ENCODE peak calls at places on chromosomes 12 and 14, in nine cellular contexts. P is HS-5, G is neuronal stem cell, D is Kasumi-1, A is AG09319, K is tibial nerve, T is Right ventricle myocardium superior, J is RCC 7860, C is cerebellar cortex. U is an unnamed sample.

GRCh38 chr12:111597731-111598636 is 1.1 kb downstream of the ATXN2 start:
- DNase-seq in P (no peak), G (peak; percentile 45), D (peak; percentile 64), A (no peak), K (no peak), T (peak; percentile 64), J (no peak), C (peak; percentile 37), U (no peak)

GRCh38 chr12:125075-125474 is 58.5 kb downstream of the IQSEC3 start:
- DNase-seq in P (no peak), G (no peak), D (no peak), A (no peak), K (no peak), T (no peak), J (no peak), C (no peak), U (no peak)

GRCh38 chr14:54893151-54893760 is 9.4 kb downstream of the GCH1 start:
- DNase-seq in P (no peak), G (no peak), D (peak; percentile 57), A (no peak), K (no peak), T (no peak), J (peak; percentile 41), C (peak; percentile 55), U (no peak)

GRCh38 chr12:19761465-19761864 is 322.2 kb downstream of the AEBP2 start:
- DNase-seq in P (no peak), G (no peak), D (peak; percentile 93), A (no peak), K (no peak), T (no peak), J (no peak), C (no peak), U (no peak)

GRCh38 chr12:77299910-77300772 is 234.8 kb upstream of the E2F7 start:
- DNase-seq in P (peak; percentile 78), G (no peak), D (no peak), A (peak; percentile 15), K (no peak), T (no peak), J (peak; percentile 92), C (no peak), U (no peak)

GRCh38 chr12:101792046-101792931 is 38.5 kb downstream of the GNPTAB start:
- DNase-seq in P (no peak), G (no peak), D (peak; percentile 47), A (no peak), K (no peak), T (no peak), J (no peak), C (peak; percentile 32), U (no peak)

GRCh38 chr12:46788247-46788887 is 37.4 kb downstream of the SLC38A4 start:
- DNase-seq in P (no peak), G (no peak), D (no peak), A (no peak), K (no peak), T (no peak), J (no peak), C (no peak), U (no peak)

GRCh38 chr14:50529288-50530179 is 2.8 kb downstream of the MAP4K5 start:
- DNase-seq in P (no peak), G (no peak), D (no peak), A (no peak), K (no peak), T (no peak), J (no peak), C (no peak), U (no peak)

GRCh38 chr12:119365451-119365850 is 30.9 kb downstream of the CCDC60 start:
- DNase-seq in P (no peak), G (no peak), D (no peak), A (no peak), K (no peak), T (no peak), J (no peak), C (no peak), U (no peak)

GRCh38 chr14:74936151-74936550 is 13.1 kb upstream of the RPS6KL1 start:
- DNase-seq in P (no peak), G (no peak), D (no peak), A (no peak), K (no peak), T (no peak), J (no peak), C (no peak), U (no peak)

GRCh38 chr14:102690509-102691286 is 86.6 kb upstream of the TRAF3 start:
- DNase-seq in P (no peak), G (no peak), D (no peak), A (no peak), K (no peak), T (no peak), J (no peak), C (no peak), U (no peak)

GRCh38 chr12:27498761-27499160 is 25.2 kb upstream of the PPFIBP1 start:
- DNase-seq in P (no peak), G (no peak), D (no peak), A (no peak), K (no peak), T (no peak), J (no peak), C (no peak), U (no peak)

GRCh38 chr12:20342111-20342510 is 26.2 kb upstream of the PDE3A start:
- DNase-seq in P (peak; percentile 22), G (no peak), D (no peak), A (no peak), K (no peak), T (no peak), J (no peak), C (no peak), U (no peak)

GRCh38 chr12:105698047-105698446 is 367.6 kb downstream of the C12orf75 start:
- DNase-seq in P (no peak), G (no peak), D (no peak), A (no peak), K (no peak), T (no peak), J (no peak), C (no peak), U (no peak)

GRCh38 chr12:132314516-132315233 is 14.7 kb downstream of the GALNT9 start:
- DNase-seq in P (no peak), G (no peak), D (peak; percentile 52), A (no peak), K (no peak), T (peak; percentile 30), J (no peak), C (no peak), U (no peak)

GRCh38 chr14:75044760-75045159 is 6.5 kb downstream of the MLH3 start:
- DNase-seq in P (no peak), G (no peak), D (no peak), A (no peak), K (no peak), T (no peak), J (no peak), C (no peak), U (no peak)

GRCh38 chr12:130960787-130961186 is 7.1 kb downstream of the ADGRD1 start:
- DNase-seq in P (no peak), G (no peak), D (no peak), A (no peak), K (no peak), T (no peak), J (no peak), C (no peak), U (no peak)

GRCh38 chr14:84482256-84483071 is 1047.5 kb upstream of the FLRT2 start:
- DNase-seq in P (peak; percentile 51), G (peak; percentile 12), D (no peak), A (no peak), K (no peak), T (no peak), J (peak; percentile 46), C (no peak), U (no peak)

GRCh38 chr12:25194211-25194610 is 749 bp downstream of the DNAI7 start:
- DNase-seq in P (no peak), G (no peak), D (no peak), A (peak; percentile 63), K (no peak), T (no peak), J (no peak), C (peak; percentile 9), U (no peak)

GRCh38 chr14:49876563-49877127 is 16.2 kb upstream of the ARF6 start:
- DNase-seq in P (no peak), G (no peak), D (no peak), A (no peak), K (no peak), T (no peak), J (no peak), C (no peak), U (no peak)

GRCh38 chr12:113207621-113208040 is 13.6 kb upstream of the TPCN1 start:
- DNase-seq in P (no peak), G (no peak), D (no peak), A (no peak), K (no peak), T (no peak), J (no peak), C (no peak), U (no peak)

GRCh38 chr14:102035914-102036313 is 50.9 kb downstream of the HSP90AA1 start:
- DNase-seq in P (no peak), G (no peak), D (no peak), A (no peak), K (no peak), T (no peak), J (no peak), C (no peak), U (no peak)

GRCh38 chr12:103839103-103839502 is 1.9 kb downstream of the NT5DC3 start:
- DNase-seq in P (no peak), G (no peak), D (no peak), A (no peak), K (no peak), T (no peak), J (no peak), C (peak; percentile 10), U (no peak)

GRCh38 chr14:19878029-19878642 is 3.2 kb downstream of the OR4K2 start:
- DNase-seq in P (peak; percentile 26), G (no peak), D (peak; percentile 52), A (no peak), K (no peak), T (no peak), J (no peak), C (peak; percentile 48), U (no peak)

GRCh38 chr14:76181546-76181945 is 29.8 kb downstream of the GPATCH2L start:
- DNase-seq in P (no peak), G (no peak), D (peak; percentile 34), A (no peak), K (no peak), T (no peak), J (no peak), C (no peak), U (no peak)

GRCh38 chr12:50924439-50925341 is 27.7 kb upstream of the HIGD1C start:
- DNase-seq in P (peak; percentile 2), G (no peak), D (peak; percentile 88), A (peak; percentile 87), K (peak; percentile 94), T (peak; percentile 92), J (no peak), C (peak; percentile 97), U (no peak)